ENCODE peak calls at places on chromosomes 13 and 19, in ten cellular contexts. C, Z, E, V, N, W, Y, B, M and L are unnamed samples.

GRCh38 chr19:12137541-12137940 is 2.6 kb downstream of the ZNF20 start:
- DNase-seq in C (no peak), M (no peak), N (no peak), B (no peak), W (no peak), E (no peak), Y (no peak), Z (no peak), V (peak; percentile 29), L (no peak)

GRCh38 chr13:25901460-25902376 is 150.1 kb downstream of the SHISA2 start:
- DNase-seq in W (peak; percentile 88), V (no peak), C (no peak), Y (no peak), E (no peak), M (no peak), B (no peak), N (peak; percentile 92), Z (no peak), L (peak; percentile 30)

GRCh38 chr19:29576043-29576442 is 30.0 kb upstream of the POP4 start:
- DNase-seq in B (no peak), E (no peak), M (no peak), W (peak; percentile 65), N (peak; percentile 23), C (no peak), Z (peak; percentile 27), V (no peak), Y (no peak), L (no peak)

GRCh38 chr13:94339116-94339687 is 140.3 kb downstream of the DCT start:
- DNase-seq in Y (no peak), E (no peak), B (no peak), M (no peak), W (no peak), N (no peak), Z (no peak), V (no peak), C (no peak), L (no peak)

GRCh38 chr19:5587071-5587455 is 19.3 kb upstream of the TINCR start:
- DNase-seq in C (no peak), W (no peak), E (no peak), Z (no peak), Y (no peak), B (no peak), V (no peak), M (no peak), N (no peak), L (no peak)

GRCh38 chr19:16594681-16595091 is 22.5 kb upstream of the SLC35E1 start:
- DNase-seq in V (no peak), Y (no peak), N (no peak), Z (no peak), M (no peak), E (no peak), C (no peak), W (no peak), B (no peak), L (no peak)

GRCh38 chr19:4376991-4377781 is 23.2 kb downstream of the SH3GL1 start:
- DNase-seq in B (no peak), Z (no peak), V (no peak), C (peak; percentile 72), Y (no peak), M (no peak), E (no peak), W (peak; percentile 82), N (peak; percentile 72), L (no peak)

GRCh38 chr13:44806841-44807240 is 182.4 kb downstream of the NUFIP1 start:
- DNase-seq in V (no peak), E (no peak), Z (no peak), B (no peak), C (no peak), Y (no peak), N (no peak), W (no peak), M (no peak), L (no peak)

GRCh38 chr13:52599853-52600603 is 42.2 kb upstream of the HNRNPA1L2 start:
- DNase-seq in M (no peak), V (no peak), B (no peak), Z (peak; percentile 46), Y (no peak), C (no peak), W (peak; percentile 44), E (no peak), N (peak; percentile 34), L (peak; percentile 69)

GRCh38 chr19:48737360-48737998 is 2.9 kb downstream of the RASIP1 start:
- DNase-seq in W (no peak), M (no peak), B (no peak), V (no peak), Y (no peak), Z (no peak), C (peak; percentile 78), E (no peak), N (no peak), L (no peak)

GRCh38 chr13:104008571-104009435 is 942.6 kb upstream of the SLC10A2 start:
- DNase-seq in B (no peak), V (no peak), Z (no peak), M (no peak), E (no peak), C (no peak), W (peak; percentile 25), Y (no peak), N (peak; percentile 59), L (peak; percentile 23)

GRCh38 chr19:18317998-18318800 is 4.7 kb downstream of the LSM4 start:
- DNase-seq in M (no peak), B (no peak), W (no peak), C (peak; percentile 60), E (no peak), N (no peak), V (peak; percentile 43), Z (no peak), Y (no peak), L (no peak)

GRCh38 chr13:101627556-101627943 is 175.1 kb downstream of the ITGBL1 start:
- DNase-seq in W (peak; percentile 40), N (peak; percentile 57), C (no peak), M (no peak), V (no peak), Y (no peak), E (no peak), B (no peak), Z (no peak), L (no peak)

GRCh38 chr13:112899618-112900600 is 69.1 kb upstream of the MCF2L start:
- DNase-seq in Z (no peak), V (no peak), W (no peak), M (no peak), C (no peak), E (no peak), N (no peak), B (no peak), Y (no peak), L (no peak)

GRCh38 chr13:24100152-24100551 is 60.4 kb upstream of the SPATA13 start:
- DNase-seq in N (no peak), E (no peak), C (no peak), M (no peak), B (no peak), Z (no peak), Y (no peak), V (no peak), W (no peak), L (no peak)

GRCh38 chr13:91381371-91381770 is 17.1 kb upstream of the GPC5 start:
- DNase-seq in C (no peak), Z (no peak), W (peak; percentile 5), B (peak; percentile 30), E (no peak), Y (no peak), N (peak; percentile 30), M (no peak), V (no peak), L (peak; percentile 10)

GRCh38 chr19:43765109-43765876 is 10.5 kb upstream of the SMG9 start:
- DNase-seq in N (peak; percentile 99), C (peak; percentile 57), W (peak; percentile 100), E (peak; percentile 79), Y (peak; percentile 90), V (peak; percentile 78), B (no peak), M (peak; percentile 49), Z (peak; percentile 10), L (peak; percentile 92)

GRCh38 chr13:43411741-43412140 is 375.0 kb downstream of the ENOX1 start:
- DNase-seq in V (no peak), W (no peak), M (no peak), E (no peak), C (no peak), Z (peak; percentile 31), B (peak; percentile 57), Y (no peak), N (no peak), L (no peak)

GRCh38 chr13:20514866-20515265 is 10.8 kb downstream of the CRYL1 start:
- DNase-seq in N (no peak), Z (no peak), C (no peak), W (peak; percentile 49), E (no peak), V (no peak), B (no peak), M (no peak), Y (no peak), L (no peak)

GRCh38 chr13:73421310-73421912 is 362.6 kb downstream of the KLF5 start:
- DNase-seq in Y (no peak), V (no peak), C (peak; percentile 88), E (no peak), W (no peak), M (no peak), Z (no peak), N (peak; percentile 95), B (no peak), L (no peak)

GRCh38 chr19:13025819-13026477 is 30.7 kb downstream of the NFIX start:
- DNase-seq in Z (no peak), E (no peak), B (no peak), C (no peak), N (no peak), Y (no peak), W (no peak), V (no peak), M (no peak), L (peak; percentile 36)

GRCh38 chr13:45936621-45937020 is 85.1 kb upstream of the SIAH3 start:
- DNase-seq in N (no peak), B (no peak), M (no peak), Y (no peak), E (no peak), V (no peak), W (no peak), C (no peak), Z (no peak), L (no peak)

GRCh38 chr13:74206061-74206561 is 71.9 kb upstream of the KLF12 start:
- DNase-seq in C (no peak), M (no peak), Y (peak; percentile 82), B (no peak), Z (no peak), N (peak; percentile 39), W (peak; percentile 78), V (no peak), E (no peak), L (peak; percentile 83)

GRCh38 chr13:34654682-34655081 is 287.4 kb upstream of the NBEA start:
- DNase-seq in V (no peak), Y (no peak), N (no peak), C (no peak), E (no peak), B (no peak), W (no peak), Z (no peak), M (no peak), L (peak; percentile 31)

GRCh38 chr13:97307882-97308624 is 85.9 kb downstream of the MBNL2 start:
- DNase-seq in W (peak; percentile 85), B (peak; percentile 84), V (no peak), C (no peak), E (no peak), Y (no peak), M (no peak), N (peak; percentile 86), Z (peak; percentile 50), L (peak; percentile 67)